ENCODE peak calls at places on chromosomes 12 and 14, in six cellular contexts. J is pancreas, B is PC-9, F is transverse colon, S is K562, U is hepatocyte. H is an unnamed sample. For H3K4me1 and H3K36me3, the result is how much of the 10 kb centered on the place peaks cover.

GRCh38 chr14:93458234-93458633 is 27.5 kb downstream of the UNC79 start:
- DNase-seq in J (no peak), B (no peak), F (no peak), S (no peak), U (no peak), H (no peak)

GRCh38 chr12:126021675-126022074 is 956.4 kb downstream of the AACS start:
- DNase-seq in J (no peak), B (no peak), F (no peak), S (no peak), U (no peak), H (no peak)

GRCh38 chr12:125989716-125990115 is 924.5 kb downstream of the AACS start:
- DNase-seq in J (no peak), B (no peak), F (no peak), S (no peak), U (no peak), H (no peak)

GRCh38 chr14:57273236-57273635 is 4.5 kb downstream of the AP5M1 start:
- DNase-seq in J (no peak), B (no peak), F (no peak), S (no peak), U (no peak), H (no peak)

GRCh38 chr12:32947203-32947795 is 50.7 kb upstream of the PKP2 start:
- DNase-seq in J (no peak), B (peak), F (no peak), S (no peak), U (peak), H (peak)

GRCh38 chr14:31228533-31228932 is 20.9 kb upstream of the HECTD1 start:
- DNase-seq in J (no peak), B (no peak), F (no peak), S (no peak), U (no peak), H (no peak)

GRCh38 chr12:126811401-126811800 is 1455.6 kb upstream of the TMEM132C start:
- DNase-seq in J (no peak), B (no peak), F (no peak), S (no peak), U (no peak), H (no peak)

GRCh38 chr12:104687823-104688573 is 231.2 kb downstream of the CHST11 start:
- DNase-seq in J (no peak), B (no peak), F (no peak), S (no peak), U (no peak), H (no peak)

GRCh38 chr12:42524716-42525115 is 64.8 kb downstream of the PRICKLE1 start:
- DNase-seq in J (no peak), B (no peak), F (no peak), S (no peak), U (no peak), H (no peak)

GRCh38 chr12:3129301-3130052 is 52.3 kb downstream of the TSPAN9 start:
- DNase-seq in J (no peak), B (no peak), F (no peak), S (no peak), U (no peak), H (no peak)

GRCh38 chr14:58732387-58732786 is 94.6 kb downstream of the DACT1 start:
- DNase-seq in J (no peak), B (no peak), F (no peak), S (no peak), U (no peak), H (no peak)

GRCh38 chr14:55743551-55743950 is 163.5 kb downstream of the KTN1 start:
- DNase-seq in J (no peak), B (no peak), F (no peak), S (no peak), U (no peak), H (no peak)

GRCh38 chr12:70664463-70664862 is 27.2 kb upstream of the PTPRB start:
- DNase-seq in J (no peak), B (no peak), F (no peak), S (no peak), U (no peak), H (no peak)

GRCh38 chr12:13417516-13417915 is 221.0 kb downstream of the EMP1 start:
- DNase-seq in J (no peak), B (no peak), F (no peak), S (no peak), U (no peak), H (no peak)

GRCh38 chr14:102415671-102416070 is 52.9 kb downstream of the TECPR2 start:
- DNase-seq in J (no peak), B (no peak), F (no peak), S (no peak), U (no peak), H (no peak)

GRCh38 chr12:119729871-119730270 is 61.9 kb downstream of the PRKAB1 start:
- DNase-seq in J (no peak), B (no peak), F (no peak), S (no peak), U (no peak), H (no peak)

GRCh38 chr12:4330203-4330602 is 9.2 kb downstream of the TIGAR start:
- DNase-seq in J (no peak), B (no peak), F (no peak), S (no peak), U (no peak), H (no peak)

GRCh38 chr12:21073822-21074460 is 57.1 kb upstream of the SLCO1B1 start:
- DNase-seq in J (no peak), B (peak), F (no peak), S (no peak), U (no peak), H (no peak)

GRCh38 chr12:51702582-51702981 is 111.5 kb downstream of the SCN8A start:
- DNase-seq in J (no peak), B (no peak), F (no peak), S (no peak), U (no peak), H (no peak)

GRCh38 chr12:51951843-51952722 is 584 bp downstream of the ACVR1B start:
- DNase-seq in J (peak), B (peak), F (peak), S (peak), U (no peak), H (no peak)

GRCh38 chr12:16165506-16165905 is 112.0 kb downstream of the SLC15A5 start:
- DNase-seq in J (peak), B (peak), F (peak), S (no peak), U (peak), H (peak)

GRCh38 chr14:76312821-76313220 is 63.1 kb upstream of the ESRRB start:
- DNase-seq in J (no peak), B (no peak), F (no peak), S (no peak), U (no peak), H (no peak)

GRCh38 chr14:64556526-64556925 is 6.8 kb downstream of the PPP1R36 start:
- DNase-seq in J (no peak), B (no peak), F (no peak), S (no peak), U (no peak), H (no peak)

GRCh38 chr12:6603095-6603567 is 4.0 kb downstream of the CHD4 start:
- DNase-seq in J (no peak), B (no peak), F (peak), S (no peak), U (no peak), H (no peak)

GRCh38 chr12:117835113-117835512 is 133.7 kb downstream of the KSR2 start:
- DNase-seq in J (no peak), B (no peak), F (no peak), S (no peak), U (no peak), H (no peak)

GRCh38 chr14:22885975-22886374 is 3.0 kb downstream of the REM2 start:
- DNase-seq in J (peak), B (no peak), F (no peak), S (no peak), U (no peak), H (no peak)

GRCh38 chr14:39368261-39368959 is 63.8 kb downstream of the FBXO33 start:
- DNase-seq in J (peak), B (peak), F (peak), S (no peak), U (peak), H (peak)

GRCh38 chr12:89350661-89351488 is 1.4 kb downstream of the DUSP6 start:
- DNase-seq in J (no peak), B (peak), F (peak), S (no peak), U (peak), H (no peak)

GRCh38 chr14:105473033-105473676 is 1.5 kb upstream of the CRIP2 start:
- DNase-seq in J (peak), B (peak), F (no peak), S (no peak), U (no peak), H (no peak)

GRCh38 chr14:105475269-105475915 is 771 bp downstream of the CRIP2 start:
- DNase-seq in J (no peak), B (no peak), F (no peak), S (no peak), U (no peak), H (no peak)

GRCh38 chr14:105472496-105472991 is 2.1 kb upstream of the CRIP2 start:
- DNase-seq in J (peak), B (peak), F (no peak), S (no peak), U (no peak), H (no peak)

GRCh38 chr14:105474478-105475268 is at the start of gene CRIP2:
- DNase-seq in J (no peak), B (peak), F (no peak), S (peak), U (peak), H (no peak)

GRCh38 chr14:105473677-105474477 is 744 bp upstream of the CRIP2 start:
- DNase-seq in J (peak), B (peak), F (peak), S (peak), U (peak), H (peak)
- H3K4me3 ChIP-seq in J (peak), B (peak), F (peak), S (peak), U (peak), H (peak)

GRCh38 chr14:20487402-20487742 is 18.0 kb upstream of the RNASE10 start:
- DNase-seq in J (no peak), B (no peak), F (no peak), S (no peak), U (no peak), H (no peak)

GRCh38 chr14:20490563-20490962 is 14.8 kb upstream of the RNASE10 start:
- DNase-seq in J (no peak), B (no peak), F (no peak), S (no peak), U (no peak), H (no peak)

GRCh38 chr14:20486700-20487401 is 17.6 kb downstream of the PNP start:
- DNase-seq in J (no peak), B (no peak), F (no peak), S (no peak), U (no peak), H (no peak)

GRCh38 chr14:20492486-20492885 is 12.9 kb upstream of the RNASE10 start:
- DNase-seq in J (no peak), B (no peak), F (no peak), S (no peak), U (no peak), H (no peak)

GRCh38 chr14:20489093-20489994 is 16.0 kb upstream of the RNASE10 start:
- DNase-seq in J (no peak), B (peak), F (no peak), S (no peak), U (no peak), H (no peak)
- H3K4me1 ChIP-seq in J (under half), B (under half), F (under half), S (under half), U (under half), H (under half)

GRCh38 chr12:113946175-113946574 is 19.9 kb downstream of the RBM19 start:
- DNase-seq in J (no peak), B (no peak), F (no peak), S (no peak), U (no peak), H (no peak)
- H3K36me3 ChIP-seq in J (under half), B (under half), F (under half), S (half or more), U (under half), H (under half)

GRCh38 chr12:24879644-24880043 is 69.3 kb downstream of the BCAT1 start:
- DNase-seq in J (no peak), B (no peak), F (no peak), S (no peak), U (no peak), H (no peak)

GRCh38 chr12:24881227-24881626 is 67.7 kb downstream of the BCAT1 start:
- DNase-seq in J (no peak), B (no peak), F (no peak), S (no peak), U (no peak), H (no peak)

GRCh38 chr12:24880732-24881131 is 68.2 kb downstream of the BCAT1 start:
- DNase-seq in J (peak), B (no peak), F (no peak), S (no peak), U (no peak), H (no peak)

GRCh38 chr12:24884911-24885310 is 64.0 kb downstream of the BCAT1 start:
- DNase-seq in J (no peak), B (no peak), F (no peak), S (no peak), U (no peak), H (no peak)

DNA sequence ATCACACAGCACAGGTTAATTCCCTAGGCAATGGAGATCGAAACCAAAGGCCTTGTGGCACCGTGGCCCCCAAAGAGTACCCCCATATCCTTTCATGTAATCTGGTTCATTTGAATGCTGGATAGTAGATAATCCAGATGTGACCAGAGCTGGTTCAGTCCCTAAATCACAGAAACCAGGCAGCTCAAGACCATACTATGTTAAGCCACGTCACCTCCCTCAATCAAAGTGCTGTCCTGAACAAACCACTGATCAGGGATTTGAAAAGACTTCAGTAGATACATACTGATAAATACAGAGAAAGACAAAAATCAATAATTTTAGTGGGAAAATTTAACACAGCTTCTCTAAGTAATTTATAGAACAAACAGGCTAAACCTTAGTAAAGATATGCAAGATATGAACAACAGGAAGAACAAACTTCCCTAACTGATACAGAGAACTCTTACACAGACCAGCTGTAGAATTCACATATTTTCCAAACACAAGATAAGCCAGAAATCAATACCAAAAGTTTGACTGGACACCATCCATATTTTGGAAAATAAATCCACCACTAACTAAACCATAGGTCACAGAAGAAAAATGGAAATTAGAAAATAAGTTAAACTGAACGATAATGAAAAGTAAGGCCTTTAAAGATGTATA is 67.1 kb downstream of the BCAT1 start:
- DNase-seq in J (no peak), B (no peak), F (no peak), S (no peak), U (no peak), H (no peak)
- H3K4me3 ChIP-seq in J (no peak), B (no peak), F (no peak), S (no peak), U (no peak), H (no peak)

DNA sequence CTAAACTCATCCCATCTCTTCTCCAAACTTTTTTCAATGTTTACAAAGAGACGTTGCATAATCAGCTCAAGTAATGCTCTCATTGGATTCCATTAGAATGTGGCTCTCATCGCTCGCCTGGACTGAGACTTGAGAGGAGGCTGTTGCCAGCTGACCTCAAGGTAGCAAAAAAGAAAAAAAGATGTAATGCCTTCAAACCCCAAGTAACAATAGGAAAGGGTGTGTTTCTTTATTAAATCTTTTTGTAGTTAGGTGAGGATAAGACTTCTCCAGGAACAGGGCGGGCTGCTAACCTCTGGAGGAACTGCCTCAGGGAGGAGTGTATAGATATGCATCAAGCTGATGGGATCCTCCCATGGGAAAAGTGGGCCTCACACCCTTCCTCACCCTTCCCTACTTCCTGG is 956 bp upstream of the PTHLH start:
- DNase-seq in J (no peak), B (no peak), F (no peak), S (no peak), U (no peak), H (no peak)
- H3K4me1 ChIP-seq in J (under half), B (under half), F (under half), S (under half), U (under half), H (under half)

GRCh38 chr12:94273272-94273671 is 124.9 kb downstream of the PLXNC1 start:
- DNase-seq in J (no peak), B (no peak), F (no peak), S (no peak), U (no peak), H (no peak)

GRCh38 chr12:94272280-94272679 is 123.9 kb downstream of the PLXNC1 start:
- DNase-seq in J (no peak), B (no peak), F (no peak), S (no peak), U (no peak), H (no peak)

GRCh38 chr12:94280063-94280462 is 131.7 kb downstream of the PLXNC1 start:
- DNase-seq in J (no peak), B (no peak), F (no peak), S (no peak), U (no peak), H (no peak)

GRCh38 chr12:94277426-94278000 is 129.1 kb downstream of the PLXNC1 start:
- DNase-seq in J (no peak), B (no peak), F (no peak), S (no peak), U (no peak), H (no peak)

GRCh38 chr12:94276725-94277124 is 128.3 kb downstream of the PLXNC1 start:
- DNase-seq in J (no peak), B (no peak), F (no peak), S (no peak), U (no peak), H (no peak)
- H3K36me3 ChIP-seq in J (under half), B (under half), F (under half), S (under half), U (under half), H (under half)

GRCh38 chr12:48681416-48681737 is 661 bp downstream of the KANSL2 start:
- DNase-seq in J (no peak), B (no peak), F (no peak), S (peak), U (no peak), H (no peak)

GRCh38 chr12:48677782-48678181 is 4.3 kb downstream of the KANSL2 start:
- DNase-seq in J (no peak), B (no peak), F (no peak), S (no peak), U (no peak), H (no peak)

GRCh38 chr12:48681738-48682532 is at the start of gene KANSL2:
- DNase-seq in J (peak), B (peak), F (peak), S (peak), U (peak), H (peak)

GRCh38 chr12:48680861-48681260 is 1.2 kb downstream of the KANSL2 start:
- DNase-seq in J (no peak), B (no peak), F (no peak), S (no peak), U (no peak), H (no peak)

GRCh38 chr12:48678561-48679185 is 3.4 kb downstream of the KANSL2 start:
- DNase-seq in J (no peak), B (no peak), F (no peak), S (no peak), U (no peak), H (no peak)
- H3K4me3 ChIP-seq in J (no peak), B (no peak), F (no peak), S (peak), U (no peak), H (no peak)

GRCh38 chr14:49017451-49017850 is 568.7 kb downstream of the RPS29 start:
- DNase-seq in J (no peak), B (no peak), F (no peak), S (no peak), U (no peak), H (no peak)
- H3K4me1 ChIP-seq in J (under half), B (under half), F (under half), S (under half), U (under half), H (under half)

DNA sequence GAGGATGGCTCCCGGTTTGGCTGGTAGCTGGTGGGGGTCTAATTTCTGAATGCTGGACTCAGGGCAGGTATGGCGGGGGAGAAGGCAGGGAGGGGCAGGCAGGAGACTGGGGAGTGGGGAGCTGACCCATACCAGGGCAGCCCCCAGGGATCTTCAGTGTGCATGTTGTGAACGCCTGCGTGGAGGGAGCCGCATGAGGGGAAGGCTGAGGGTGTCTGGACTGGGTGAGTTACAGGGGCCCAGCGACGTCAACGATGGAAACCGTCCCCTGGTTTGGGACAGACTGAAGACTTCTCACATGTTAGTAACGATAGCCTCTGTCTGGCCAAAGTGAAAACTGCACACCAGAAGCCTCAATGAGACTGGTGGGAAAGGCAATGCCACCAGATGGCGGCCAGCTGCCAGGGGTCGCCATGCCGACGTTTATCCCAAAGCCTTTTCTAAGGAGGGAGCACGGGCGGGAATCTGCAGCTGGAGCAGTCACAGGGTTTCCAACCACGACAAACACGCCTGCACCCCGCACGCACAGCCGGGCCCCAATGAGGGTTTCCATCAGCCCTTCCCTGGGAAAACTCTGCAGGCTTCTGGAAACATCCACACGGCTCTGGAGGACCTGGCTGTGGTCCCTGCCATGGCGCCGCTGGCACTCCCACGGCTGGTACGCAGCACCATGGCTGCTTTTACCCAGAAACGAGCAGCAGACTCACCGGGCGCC is 14.0 kb downstream of the PGAM5 start:
- DNase-seq in J (no peak), B (no peak), F (no peak), S (peak), U (no peak), H (no peak)
- H3K36me3 ChIP-seq in J (under half), B (under half), F (under half), S (half or more), U (under half), H (half or more)

GRCh38 chr12:128267246-128267622 is 264 bp downstream of the TMEM132C start:
- DNase-seq in J (no peak), B (no peak), F (no peak), S (no peak), U (peak), H (no peak)
- H3K4me3 ChIP-seq in J (peak), B (no peak), F (no peak), S (no peak), U (peak), H (no peak)

H was measured in iPS DF 6.9.